ENCODE peak calls at places on chromosome 12, in four cellular contexts. C is Panc1, K is GM10248, E is fibroblast of lung. Z is an unnamed sample.

GRCh38 chr12:91111366-91112321 is at the start of gene LUM:
- DNase-seq in E (peak), K (no peak), C (no peak), Z (no peak)

GRCh38 chr12:12439636-12440035 is 82.8 kb downstream of the BORCS5 start:
- DNase-seq in K (no peak), E (peak), C (peak), Z (peak)

GRCh38 chr12:53601296-53601847 is 24.8 kb downstream of the ATF7 start:
- DNase-seq in C (no peak), K (no peak), E (peak), Z (no peak)

GRCh38 chr12:112096667-112097066 is 11.9 kb downstream of the NAA25 start:
- DNase-seq in C (peak), E (peak), K (no peak), Z (no peak)

GRCh38 chr12:55982319-55982936 is 8.6 kb downstream of the RAB5B start:
- DNase-seq in C (no peak), E (no peak), K (peak), Z (no peak)

GRCh38 chr12:98421336-98421735 is 94.1 kb upstream of the TMPO start:
- DNase-seq in E (no peak), C (no peak), K (no peak), Z (no peak)

GRCh38 chr12:92144045-92144630 is 1.5 kb downstream of the BTG1 start:
- DNase-seq in K (no peak), C (no peak), E (peak), Z (peak)

GRCh38 chr12:124510301-124510970 is 57.0 kb downstream of the NCOR2 start:
- DNase-seq in K (no peak), C (no peak), E (no peak), Z (no peak)

GRCh38 chr12:96155781-96156180 is 38.4 kb upstream of the ELK3 start:
- DNase-seq in K (no peak), C (no peak), E (no peak), Z (no peak)

GRCh38 chr12:63420206-63420644 is 248.1 kb downstream of the DPY19L2 start:
- DNase-seq in E (peak), C (peak), K (peak), Z (no peak)
- TF ChIP-seq CTCF in E (peak), C (peak), K (peak), Z (peak)

GRCh38 chr12:108240928-108241327 is 98.2 kb downstream of the CMKLR1 start:
- DNase-seq in K (no peak), C (no peak), E (no peak), Z (no peak)

GRCh38 chr12:108239378-108239777 is 99.7 kb downstream of the CMKLR1 start:
- DNase-seq in E (no peak), C (no peak), K (no peak), Z (no peak)

GRCh38 chr12:108241961-108242360 is 97.2 kb downstream of the CMKLR1 start:
- DNase-seq in E (no peak), C (no peak), K (no peak), Z (no peak)

GRCh38 chr12:108238474-108238873 is 100.6 kb downstream of the CMKLR1 start:
- DNase-seq in E (no peak), C (no peak), K (no peak), Z (no peak)

DNA sequence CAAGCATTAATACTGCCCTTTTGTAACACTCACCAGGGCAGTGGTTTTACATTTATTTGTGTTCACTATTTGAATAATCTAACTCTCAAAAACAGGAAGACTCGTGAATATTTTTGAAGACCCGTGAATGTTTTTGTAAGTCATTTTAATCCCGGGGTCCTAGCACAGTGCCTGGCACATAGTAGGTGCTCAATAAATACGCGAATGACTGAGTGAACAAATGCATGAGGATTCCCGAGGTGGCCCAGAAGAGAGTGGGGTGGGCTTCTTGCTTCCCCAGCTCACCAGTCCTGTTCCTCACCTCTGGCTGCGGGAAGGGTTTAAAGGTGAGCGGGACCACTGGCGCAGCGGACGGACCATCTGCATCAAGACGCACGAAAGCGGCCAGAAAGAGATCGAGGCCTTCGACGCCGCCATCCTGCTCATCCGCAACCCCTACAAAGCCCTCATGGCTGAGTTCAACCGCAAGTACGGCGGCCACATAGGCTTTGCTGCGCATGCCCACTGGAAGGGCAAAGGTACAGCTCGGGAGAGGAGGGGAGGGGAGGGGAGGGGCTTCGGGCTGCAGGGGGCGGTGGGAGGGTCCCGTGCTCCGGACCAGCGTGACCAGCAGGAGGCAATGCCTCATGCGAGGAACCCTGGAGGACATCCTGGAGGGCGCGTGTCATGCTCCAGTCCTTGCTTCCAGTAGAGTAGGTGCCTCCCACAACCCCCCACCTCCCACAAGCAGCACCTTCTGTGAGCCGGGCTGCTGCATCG is 98.9 kb downstream of the CMKLR1 start:
- DNase-seq in C (no peak), K (no peak), E (no peak), Z (no peak)
- TF ChIP-seq CTCF in C (no peak), K (no peak), E (no peak), Z (no peak)

GRCh38 chr12:1632702-1633101 is 3.7 kb downstream of the WNT5B start:
- DNase-seq in C (no peak), K (no peak), E (no peak), Z (no peak)

GRCh38 chr12:1628671-1629337 is at the start of gene WNT5B:
- DNase-seq in E (no peak), K (no peak), C (no peak), Z (no peak)

GRCh38 chr12:1630081-1630826 is 1.2 kb downstream of the WNT5B start:
- DNase-seq in K (peak), E (peak), C (no peak), Z (no peak)

GRCh38 chr12:1630827-1631591 is 2.0 kb downstream of the WNT5B start:
- DNase-seq in E (peak), K (no peak), C (no peak), Z (no peak)

GRCh38 chr12:1629338-1630080 is 478 bp downstream of the WNT5B start:
- DNase-seq in E (no peak), K (peak), C (no peak), Z (no peak)
- TF ChIP-seq CTCF in E (no peak), K (no peak), C (no peak), Z (peak)

GRCh38 chr12:132554857-132555630 is 55.3 kb downstream of the LRCOL1 start:
- DNase-seq in E (no peak), C (no peak), K (no peak), Z (no peak)
- TF ChIP-seq CTCF in E (no peak), C (peak), K (peak), Z (no peak)

GRCh38 chr12:48965447-48965846 is 6.1 kb downstream of the WNT10B start:
- DNase-seq in K (no peak), C (no peak), E (peak), Z (no peak)
- TF ChIP-seq CTCF in K (no peak), C (peak), E (peak), Z (no peak)